ENCODE peak calls at places on chromosomes 12 and 14, in eight cellular contexts. E is neural progenitor cell, M is cardiac muscle cell, V is brain microvascular endothelial cell, N is hepatocyte, Z is fibroblast of lung, B is Peyer's patch, W is stomach. K is an unnamed sample.
A peak's percentile ranks its signal among the peaks of the same experiment; 100 is the strongest.

GRCh38 chr12:52873832-52874572 is 25.2 kb upstream of the KRT78 start:
- DNase-seq in E (peak; percentile 74), M (peak; percentile 94), V (peak; percentile 89), N (peak; percentile 96), Z (peak; percentile 92), B (peak; percentile 95), W (peak; percentile 87), K (peak; percentile 85)

GRCh38 chr12:105705765-105706164 is 375.3 kb downstream of the C12orf75 start:
- DNase-seq in E (peak; percentile 68), M (peak; percentile 81), V (peak; percentile 58), N (peak; percentile 66), Z (peak; percentile 67), B (no peak), W (peak; percentile 41), K (peak; percentile 58)

GRCh38 chr12:57063991-57064725 is 14.2 kb upstream of the MYO1A start:
- DNase-seq in E (no peak), M (no peak), V (no peak), N (no peak), Z (no peak), B (no peak), W (no peak), K (no peak)

GRCh38 chr12:109912790-109913189 is 12.7 kb downstream of the TCHP start:
- DNase-seq in E (no peak), M (no peak), V (no peak), N (no peak), Z (no peak), B (no peak), W (no peak), K (no peak)

GRCh38 chr12:65761301-65761700 is 63.0 kb upstream of the HMGA2 start:
- DNase-seq in E (no peak), M (no peak), V (no peak), N (no peak), Z (no peak), B (no peak), W (no peak), K (no peak)

GRCh38 chr12:62631531-62632520 is 165.2 kb downstream of the MON2 start:
- DNase-seq in E (peak; percentile 75), M (peak; percentile 91), V (peak; percentile 81), N (peak; percentile 73), Z (peak; percentile 91), B (peak; percentile 75), W (peak; percentile 43), K (peak; percentile 69)

GRCh38 chr12:89351489-89352241 is 636 bp downstream of the DUSP6 start:
- DNase-seq in E (no peak), M (peak; percentile 47), V (no peak), N (peak; percentile 54), Z (peak; percentile 55), B (peak; percentile 78), W (peak; percentile 47), K (peak; percentile 59)

GRCh38 chr14:21384494-21384851 is 654 bp upstream of the SUPT16H start:
- DNase-seq in E (no peak), M (no peak), V (no peak), N (no peak), Z (no peak), B (no peak), W (no peak), K (no peak)

GRCh38 chr14:61215222-61216010 is 65.7 kb downstream of the TMEM30B start:
- DNase-seq in E (no peak), M (peak; percentile 15), V (no peak), N (no peak), Z (peak; percentile 42), B (no peak), W (no peak), K (no peak)

GRCh38 chr12:6279256-6279628 is 31.2 kb upstream of the PLEKHG6 start:
- DNase-seq in E (no peak), M (no peak), V (no peak), N (no peak), Z (no peak), B (no peak), W (no peak), K (no peak)

GRCh38 chr12:58286353-58286752 is 345.0 kb downstream of the ATP23 start:
- DNase-seq in E (no peak), M (no peak), V (no peak), N (no peak), Z (no peak), B (no peak), W (no peak), K (no peak)

GRCh38 chr12:67042697-67043131 is 226.4 kb upstream of the CAND1 start:
- DNase-seq in E (peak; percentile 41), M (peak; percentile 2), V (peak; percentile 47), N (peak; percentile 70), Z (peak; percentile 74), B (no peak), W (no peak), K (no peak)

GRCh38 chr12:98838282-98838681 is 193.2 kb downstream of the APAF1 start:
- DNase-seq in E (no peak), M (no peak), V (peak; percentile 32), N (no peak), Z (peak; percentile 7), B (no peak), W (no peak), K (no peak)

GRCh38 chr14:64704145-64704742 is at the start of gene PLEKHG3:
- DNase-seq in E (peak; percentile 85), M (peak; percentile 85), V (peak; percentile 61), N (peak; percentile 95), Z (peak; percentile 85), B (peak; percentile 89), W (peak; percentile 87), K (peak; percentile 91)

GRCh38 chr12:43370299-43370698 is 181.7 kb downstream of the ADAMTS20 start:
- DNase-seq in E (no peak), M (peak; percentile 24), V (peak; percentile 63), N (no peak), Z (peak; percentile 65), B (no peak), W (no peak), K (no peak)

GRCh38 chr12:14554281-14555008 is 13.2 kb downstream of the PLBD1 start:
- DNase-seq in E (no peak), M (peak; percentile 45), V (peak; percentile 1), N (peak; percentile 78), Z (no peak), B (peak; percentile 88), W (peak; percentile 92), K (peak; percentile 85)

GRCh38 chr14:105294142-105294597 is 6.6 kb downstream of the BRF1 start:
- DNase-seq in E (peak; percentile 16), M (peak; percentile 47), V (peak; percentile 55), N (no peak), Z (peak; percentile 61), B (no peak), W (no peak), K (peak; percentile 59)

GRCh38 chr14:88834883-88835431 is 10.5 kb downstream of the TTC8 start:
- DNase-seq in E (no peak), M (peak; percentile 29), V (peak; percentile 54), N (no peak), Z (peak; percentile 79), B (no peak), W (no peak), K (no peak)

GRCh38 chr14:51240804-51241380 is 845 bp downstream of the TMX1 start:
- DNase-seq in E (no peak), M (no peak), V (no peak), N (no peak), Z (no peak), B (no peak), W (no peak), K (no peak)

GRCh38 chr12:76719171-76719631 is 44.7 kb upstream of the ZDHHC17 start:
- DNase-seq in E (no peak), M (peak; percentile 23), V (no peak), N (no peak), Z (peak; percentile 56), B (no peak), W (no peak), K (no peak)
- TF ChIP-seq CTCF in E (no peak), M (no peak), V (no peak), N (no peak), Z (no peak), B (no peak), W (no peak), K (no peak)

GRCh38 chr14:90739318-90740077 is 76.7 kb downstream of the TTC7B start:
- DNase-seq in E (no peak), M (no peak), V (no peak), N (no peak), Z (no peak), B (no peak), W (no peak), K (no peak)
- H3K4me3 ChIP-seq in E (no peak overlapping the region), M (no peak overlapping the region), V (no peak overlapping the region), N (no peak overlapping the region), Z (no peak overlapping the region), B (no peak overlapping the region), W (no peak overlapping the region), K (no peak overlapping the region)

GRCh38 chr12:46160081-46160980 is 108.5 kb downstream of the SLC38A1 start:
- DNase-seq in E (no peak), M (peak; percentile 71), V (no peak), N (peak; percentile 47), Z (peak; percentile 93), B (no peak), W (no peak), K (no peak)
- H3K27ac ChIP-seq in E (no peak overlapping the region), M (peak overlapping the region; percentile 92), V (no peak overlapping the region), N (peak overlapping the region; percentile 46), Z (no peak overlapping the region), B (no peak overlapping the region), W (no peak overlapping the region), K (peak overlapping the region; percentile 4)

DNA sequence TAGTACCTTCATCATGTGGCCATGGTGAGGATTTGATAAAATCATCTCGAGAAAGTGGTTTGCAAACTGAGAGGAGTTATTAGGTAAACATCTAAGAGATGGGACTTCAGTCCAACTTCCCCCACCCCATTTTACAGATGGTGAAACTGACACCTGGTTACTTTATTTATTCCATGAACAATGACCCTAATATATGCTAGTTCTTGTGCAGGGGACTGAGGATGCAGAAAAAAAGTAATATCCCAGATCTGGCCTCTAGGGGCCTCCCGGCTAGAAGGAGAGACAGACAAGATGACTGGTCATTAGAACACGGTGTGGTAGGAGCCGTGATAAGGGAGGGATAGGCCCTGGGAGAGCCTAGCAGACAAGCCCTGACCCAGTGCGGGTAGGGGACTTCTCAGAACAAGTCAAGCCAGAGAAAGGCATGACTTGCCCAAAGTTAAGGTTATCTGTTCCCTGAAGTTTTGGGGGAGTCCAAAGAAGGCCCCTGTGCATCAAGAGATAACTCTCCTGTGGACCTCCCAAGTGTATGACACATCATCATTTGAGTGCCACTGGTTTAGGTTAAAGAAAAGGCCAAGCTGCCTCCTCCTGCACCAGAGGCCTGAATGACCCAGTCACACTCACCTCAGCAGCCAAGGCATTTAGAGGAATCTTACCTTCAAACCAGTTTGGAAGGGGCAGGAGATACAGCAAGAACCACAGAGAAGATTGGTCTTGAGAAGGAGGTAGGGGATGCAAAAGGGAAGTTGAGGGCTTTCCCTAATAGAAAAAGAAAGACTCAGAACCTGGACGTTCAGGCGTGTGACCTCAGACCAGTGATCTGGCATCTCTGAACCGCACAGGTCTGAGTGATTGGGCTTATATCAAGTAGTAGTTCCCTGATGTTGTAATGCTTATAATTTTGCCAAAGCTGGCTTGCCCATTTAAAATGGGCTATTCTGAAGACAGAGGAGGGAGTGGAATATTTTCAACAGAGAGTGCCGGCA is 1.6 kb downstream of the CMKLR1 start:
- DNase-seq in E (peak; percentile 53), M (peak; percentile 42), V (peak; percentile 42), N (peak; percentile 24), Z (peak; percentile 6), B (no peak), W (no peak), K (peak; percentile 25)
- TF ChIP-seq CTCF in E (peak; percentile 65), M (peak; percentile 62), V (peak; percentile 66), N (peak; percentile 24), Z (peak; percentile 50), B (peak; percentile 30), W (no peak), K (peak; percentile 19)

DNA sequence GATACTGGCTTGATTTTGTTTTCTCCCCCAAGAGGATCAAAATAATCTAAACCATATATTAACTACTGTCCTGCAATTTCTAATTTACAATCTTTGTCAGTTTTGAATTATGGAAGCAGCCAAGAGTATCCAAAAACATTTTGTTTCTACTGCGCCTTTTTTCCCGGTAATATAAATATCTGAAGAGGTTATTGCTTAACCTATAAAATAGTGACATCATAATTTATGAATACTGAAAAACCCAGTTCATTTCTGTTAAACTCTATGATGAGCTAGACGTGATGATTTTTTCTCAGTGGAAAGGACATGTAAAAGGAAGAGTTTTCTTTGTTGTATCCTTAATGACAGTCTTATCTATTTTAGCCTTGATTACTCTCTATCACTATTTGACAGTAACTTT is 3.2 kb upstream of the SSPN start:
- DNase-seq in E (no peak), M (no peak), V (no peak), N (no peak), Z (no peak), B (no peak), W (no peak), K (no peak)
- H3K4me3 ChIP-seq in E (no peak overlapping the region), M (no peak overlapping the region), V (no peak overlapping the region), N (no peak overlapping the region), Z (no peak overlapping the region), B (no peak overlapping the region), W (no peak overlapping the region), K (no peak overlapping the region)